ENCODE peak calls at places on chromosomes 16 and 17, in nine cellular contexts. E, U, W, Y, P, Z, G, Q and R are unnamed samples.

GRCh38 chr16:2091722-2092620 is 43.7 kb downstream of the PKD1 start:
- DNase-seq in E (peak), U (no peak), W (no peak), Y (no peak), P (no peak), Z (no peak), G (no peak), Q (no peak), R (no peak)

GRCh38 chr16:11487289-11487688 is 99.4 kb downstream of the LITAF start:
- DNase-seq in E (no peak), U (no peak), W (no peak), Y (no peak), P (no peak), Z (no peak), G (no peak), Q (no peak), R (no peak)

GRCh38 chr17:39920218-39921210 is 2.1 kb upstream of the GSDMB start:
- DNase-seq in E (peak), U (no peak), W (no peak), Y (no peak), P (no peak), Z (no peak), G (no peak), Q (no peak), R (peak)

GRCh38 chr16:85927938-85928337 is 29.0 kb downstream of the IRF8 start:
- DNase-seq in E (no peak), U (no peak), W (no peak), Y (no peak), P (no peak), Z (no peak), G (no peak), Q (no peak), R (no peak)

GRCh38 chr17:1931759-1932579 is 93.2 kb downstream of the RTN4RL1 start:
- DNase-seq in E (peak), U (no peak), W (peak), Y (no peak), P (no peak), Z (peak), G (peak), Q (peak), R (no peak)

GRCh38 chr17:4785311-4786110 is 653 bp downstream of the VMO1 start:
- DNase-seq in E (peak), U (no peak), W (no peak), Y (no peak), P (no peak), Z (no peak), G (no peak), Q (no peak), R (no peak)

GRCh38 chr16:83903739-83904138 is 4.8 kb downstream of the MLYCD start:
- DNase-seq in E (peak), U (no peak), W (peak), Y (no peak), P (no peak), Z (no peak), G (peak), Q (peak), R (no peak)

GRCh38 chr17:78933025-78933958 is 8.1 kb upstream of the TIMP2 start:
- DNase-seq in E (no peak), U (peak), W (peak), Y (no peak), P (no peak), Z (peak), G (peak), Q (peak), R (peak)

GRCh38 chr16:8950580-8951077 is 13.1 kb downstream of the USP7 start:
- DNase-seq in E (no peak), U (no peak), W (no peak), Y (no peak), P (no peak), Z (peak), G (no peak), Q (no peak), R (no peak)

GRCh38 chr17:37489197-37490001 is at the start of gene DUSP14:
- DNase-seq in E (peak), U (no peak), W (peak), Y (peak), P (no peak), Z (peak), G (peak), Q (peak), R (peak)

GRCh38 chr17:5562661-5563360 is 21.5 kb downstream of the NLRP1 start:
- DNase-seq in E (no peak), U (no peak), W (no peak), Y (no peak), P (no peak), Z (no peak), G (no peak), Q (no peak), R (no peak)

GRCh38 chr17:76635659-76636360 is 7.7 kb downstream of the ST6GALNAC1 start:
- DNase-seq in E (no peak), U (no peak), W (no peak), Y (no peak), P (no peak), Z (peak), G (no peak), Q (no peak), R (no peak)

GRCh38 chr16:25709182-25709581 is 17.4 kb downstream of the HS3ST4 start:
- DNase-seq in E (no peak), U (no peak), W (no peak), Y (no peak), P (no peak), Z (no peak), G (no peak), Q (no peak), R (no peak)

GRCh38 chr17:39011907-39012468 is 44.8 kb upstream of the FBXO47 start:
- DNase-seq in E (peak), U (no peak), W (no peak), Y (no peak), P (peak), Z (no peak), G (no peak), Q (no peak), R (no peak)

GRCh38 chr16:53220585-53220984 is 165.8 kb downstream of the CHD9 start:
- DNase-seq in E (no peak), U (no peak), W (no peak), Y (peak), P (no peak), Z (peak), G (no peak), Q (no peak), R (peak)

GRCh38 chr17:35890774-35891155 is 10.6 kb upstream of the CCL5 start:
- DNase-seq in E (no peak), U (no peak), W (no peak), Y (no peak), P (no peak), Z (no peak), G (no peak), Q (peak), R (peak)

GRCh38 chr16:81645303-81645702 is 133.8 kb upstream of the PLCG2 start:
- DNase-seq in E (peak), U (peak), W (peak), Y (no peak), P (no peak), Z (peak), G (peak), Q (peak), R (no peak)

GRCh38 chr16:75632857-75633256 is 9.8 kb upstream of the ADAT1 start:
- DNase-seq in E (no peak), U (no peak), W (no peak), Y (no peak), P (no peak), Z (no peak), G (no peak), Q (no peak), R (no peak)

GRCh38 chr17:32813021-32813420 is 63.9 kb downstream of the MYO1D start:
- DNase-seq in E (no peak), U (no peak), W (no peak), Y (no peak), P (no peak), Z (no peak), G (no peak), Q (no peak), R (no peak)

GRCh38 chr17:46865100-46865499 is 13.7 kb downstream of the WNT9B start:
- DNase-seq in E (no peak), U (peak), W (no peak), Y (no peak), P (no peak), Z (no peak), G (no peak), Q (no peak), R (no peak)

GRCh38 chr16:77581706-77582105 is 140.6 kb upstream of the NUDT7 start:
- DNase-seq in E (no peak), U (no peak), W (no peak), Y (no peak), P (no peak), Z (no peak), G (no peak), Q (no peak), R (no peak)

GRCh38 chr17:10618202-10618635 is 38.9 kb downstream of the MYH3 start:
- DNase-seq in E (peak), U (peak), W (peak), Y (peak), P (peak), Z (peak), G (peak), Q (peak), R (peak)

GRCh38 chr17:38451030-38451839 is 23.0 kb downstream of the ARHGAP23 start:
- DNase-seq in E (no peak), U (no peak), W (no peak), Y (no peak), P (peak), Z (peak), G (peak), Q (no peak), R (no peak)

GRCh38 chr17:5789443-5789842 is 205.1 kb upstream of the NLRP1 start:
- DNase-seq in E (no peak), U (no peak), W (no peak), Y (no peak), P (no peak), Z (no peak), G (no peak), Q (no peak), R (no peak)

GRCh38 chr17:48429638-48430586 is at the start of gene SKAP1:
- DNase-seq in E (peak), U (no peak), W (peak), Y (no peak), P (no peak), Z (no peak), G (peak), Q (peak), R (peak)

GRCh38 chr16:2869502-2870064 is 11.6 kb upstream of the PRSS22 start:
- DNase-seq in E (no peak), U (no peak), W (no peak), Y (no peak), P (no peak), Z (no peak), G (no peak), Q (no peak), R (no peak)

GRCh38 chr16:68993885-68994284 is 111.6 kb upstream of the HAS3 start:
- DNase-seq in E (no peak), U (peak), W (no peak), Y (no peak), P (no peak), Z (peak), G (no peak), Q (no peak), R (no peak)

GRCh38 chr17:51739245-51739886 is 419.1 kb downstream of the CA10 start:
- DNase-seq in E (no peak), U (no peak), W (no peak), Y (no peak), P (no peak), Z (no peak), G (no peak), Q (no peak), R (no peak)

GRCh38 chr16:35631261-35631945 is 2172.0 kb downstream of the TP53TG3F start:
- DNase-seq in E (no peak), U (no peak), W (no peak), Y (no peak), P (no peak), Z (no peak), G (no peak), Q (no peak), R (peak)

GRCh38 chr16:88611220-88611821 is 27.1 kb upstream of the IL17C start:
- DNase-seq in E (no peak), U (no peak), W (no peak), Y (no peak), P (no peak), Z (no peak), G (no peak), Q (no peak), R (no peak)

GRCh38 chr16:88606146-88606757 is 32.1 kb upstream of the IL17C start:
- DNase-seq in E (no peak), U (no peak), W (no peak), Y (no peak), P (no peak), Z (no peak), G (no peak), Q (no peak), R (no peak)

GRCh38 chr16:88613293-88613692 is 25.1 kb upstream of the IL17C start:
- DNase-seq in E (no peak), U (no peak), W (no peak), Y (peak), P (no peak), Z (no peak), G (no peak), Q (no peak), R (no peak)

GRCh38 chr16:88608076-88608475 is 30.3 kb upstream of the IL17C start:
- DNase-seq in E (no peak), U (no peak), W (no peak), Y (no peak), P (no peak), Z (no peak), G (no peak), Q (no peak), R (no peak)

DNA sequence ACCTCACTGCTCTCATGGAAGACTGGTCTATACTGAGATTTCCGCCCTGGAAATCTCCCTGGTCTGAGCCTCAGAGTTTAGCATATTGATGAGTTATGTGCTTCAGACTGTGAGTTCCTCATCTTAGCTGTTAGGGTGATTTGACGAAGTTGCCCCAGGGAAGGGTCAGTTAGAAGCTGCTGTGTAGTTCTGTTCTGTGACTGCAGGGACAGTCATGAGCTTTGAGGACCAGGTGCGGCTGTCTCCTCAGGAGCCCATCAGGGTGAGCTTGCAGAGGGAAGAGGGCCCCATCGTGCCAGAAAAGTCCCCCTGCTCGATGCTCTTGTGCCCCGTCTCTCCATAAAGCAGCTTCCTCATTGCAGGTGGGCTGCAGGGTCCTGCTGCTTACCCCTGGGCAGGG is 28.3 kb upstream of the IL17C start:
- DNase-seq in E (no peak), U (no peak), W (no peak), Y (no peak), P (no peak), Z (no peak), G (no peak), Q (no peak), R (no peak)
- TF ChIP-seq CTCF in E (no peak), U (peak), W (no peak), Y (peak), P (peak), Z (peak), G (no peak), Q (no peak), R (peak)

GRCh38 chr16:19876501-19877059 is 8.1 kb downstream of the GPRC5B start:
- DNase-seq in E (no peak), U (no peak), W (no peak), Y (no peak), P (no peak), Z (no peak), G (no peak), Q (no peak), R (no peak)
- H3K4me3 ChIP-seq in E (no peak), U (no peak), W (no peak), Y (no peak), P (no peak), Z (no peak), G (no peak), Q (no peak), R (no peak)

DNA sequence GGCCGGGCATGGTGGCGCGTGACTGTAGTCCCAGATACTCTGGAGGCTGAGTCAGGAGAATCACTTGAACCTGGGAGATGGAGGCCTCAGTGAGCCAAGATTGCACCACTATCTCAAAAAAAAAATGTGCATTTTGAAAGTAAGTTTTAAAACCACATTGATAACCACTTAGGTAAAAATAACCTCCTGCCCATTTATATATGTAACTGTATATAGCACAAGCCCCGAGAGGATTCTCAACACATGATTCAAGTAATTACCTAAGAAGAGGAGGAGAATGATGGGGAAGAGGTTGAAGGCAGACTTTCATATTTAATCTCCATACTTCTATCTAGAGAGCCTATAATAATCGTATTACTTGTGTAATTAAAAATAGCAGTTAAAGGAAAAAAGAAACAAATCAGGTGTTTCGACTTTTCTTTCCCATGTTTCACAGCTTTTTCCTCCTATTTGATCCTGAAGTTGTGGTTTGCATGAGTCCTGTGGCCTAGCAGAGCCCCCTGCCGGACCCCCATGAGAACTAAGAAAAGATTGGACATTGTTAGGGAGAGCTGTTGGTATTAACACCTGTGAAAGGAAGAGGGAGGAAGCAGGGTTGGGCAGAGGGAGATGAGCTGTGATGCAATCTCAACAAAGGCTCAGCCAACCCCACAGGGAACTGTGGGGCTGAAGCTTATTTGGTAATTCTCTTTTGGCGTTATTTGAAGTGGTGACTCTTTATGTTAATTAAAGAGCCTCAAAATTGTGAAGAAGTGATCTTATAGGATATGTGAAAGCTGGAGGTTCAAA is 22.1 kb downstream of the PMFBP1 start:
- DNase-seq in E (no peak), U (no peak), W (no peak), Y (no peak), P (no peak), Z (no peak), G (no peak), Q (no peak), R (peak)
- TF ChIP-seq CTCF in E (no peak), U (peak), W (no peak), Y (peak), P (peak), Z (no peak), G (no peak), Q (no peak), R (no peak)

GRCh38 chr16:30354423-30355143 is 525 bp downstream of the CD2BP2 start:
- DNase-seq in E (no peak), U (no peak), W (no peak), Y (no peak), P (no peak), Z (peak), G (no peak), Q (no peak), R (no peak)

GRCh38 chr16:30351586-30352419 is 3.3 kb downstream of the CD2BP2 start:
- DNase-seq in E (no peak), U (peak), W (peak), Y (no peak), P (no peak), Z (peak), G (peak), Q (peak), R (no peak)

GRCh38 chr16:30352488-30353401 is 2.4 kb downstream of the CD2BP2 start:
- DNase-seq in E (no peak), U (no peak), W (no peak), Y (peak), P (no peak), Z (no peak), G (no peak), Q (no peak), R (no peak)

GRCh38 chr16:30355144-30355953 is at the start of gene CD2BP2:
- DNase-seq in E (peak), U (peak), W (peak), Y (peak), P (peak), Z (peak), G (peak), Q (peak), R (peak)

DNA sequence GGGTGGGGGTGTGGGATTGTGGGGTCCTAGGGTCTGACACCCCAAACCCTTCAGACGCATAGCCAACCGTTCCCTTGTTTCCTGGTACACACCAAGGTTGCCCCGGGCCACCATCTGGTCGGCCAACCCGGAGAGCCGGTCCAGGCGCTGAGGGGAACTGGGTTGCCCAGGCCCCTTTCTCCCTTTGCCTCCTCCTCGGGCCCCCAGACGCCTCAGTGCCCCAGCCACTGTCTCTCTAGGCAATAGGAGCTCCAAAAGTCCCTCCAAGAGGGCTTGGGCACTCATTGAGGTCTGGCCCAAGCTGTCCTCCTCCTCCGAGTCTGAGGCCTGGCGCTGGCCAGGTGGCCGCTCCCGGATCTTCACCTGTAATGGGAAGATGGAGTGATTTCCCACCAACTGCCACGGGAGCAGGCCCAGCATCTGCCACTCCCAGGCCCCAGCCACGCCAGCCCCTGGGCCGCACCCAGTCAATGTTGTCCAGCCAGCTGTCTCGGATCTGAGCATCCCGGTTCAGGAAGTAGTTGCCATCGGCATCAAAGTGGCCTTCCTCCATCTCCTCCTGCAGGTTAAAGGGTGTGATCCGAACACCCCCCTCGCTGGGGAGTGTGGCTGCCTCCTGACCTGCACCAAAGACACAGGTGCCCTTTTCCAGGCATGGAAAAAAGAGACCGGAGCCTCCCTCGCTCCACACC is 1.5 kb downstream of the CD2BP2 start:
- DNase-seq in E (peak), U (no peak), W (no peak), Y (no peak), P (no peak), Z (no peak), G (no peak), Q (no peak), R (no peak)
- H3K4me3 ChIP-seq in E (peak), U (peak), W (peak), Y (no peak), P (no peak), Z (peak), G (no peak), Q (no peak), R (no peak)

GRCh38 chr17:13735444-13735843 is 133.7 kb upstream of the HS3ST3A1 start:
- DNase-seq in E (no peak), U (no peak), W (no peak), Y (no peak), P (no peak), Z (no peak), G (no peak), Q (no peak), R (no peak)
- TF ChIP-seq CTCF in E (no peak), U (no peak), W (no peak), Y (no peak), P (peak), Z (no peak), G (no peak), Q (no peak), R (no peak)